ENCODE peak calls at places on chromosomes 6 and 20, in seven cellular contexts. O is ovary; K is CD8-positive, alpha-beta T cell; A is heart right ventricle; J is kidney; Y is neural progenitor cell; V is bronchial epithelial cell. R is an unnamed sample.

GRCh38 chr6:106197441-106197840 is 111.3 kb downstream of the PRDM1 start:
- DNase-seq in K (no peak), A (no peak), Y (no peak), J (no peak), V (no peak), O (no peak), R (no peak)

GRCh38 chr6:129212081-129212480 is 329.1 kb downstream of the LAMA2 start:
- DNase-seq in A (no peak), O (no peak), K (no peak), J (no peak), V (no peak), Y (no peak), R (no peak)

GRCh38 chr20:63657260-63657936 is 714 bp upstream of the RTEL1 start:
- DNase-seq in O (no peak), A (no peak), V (no peak), K (no peak), Y (no peak), J (peak; percentile 68), R (no peak)

GRCh38 chr20:2663364-2663886 is 591 bp downstream of the IDH3B start:
- DNase-seq in Y (no peak), V (no peak), A (no peak), O (no peak), J (no peak), K (no peak), R (no peak)

GRCh38 chr20:19737025-19737424 is 21.0 kb upstream of the RIN2 start:
- DNase-seq in V (peak; percentile 100), Y (no peak), O (no peak), A (no peak), K (no peak), J (no peak), R (no peak)

GRCh38 chr6:169095153-169095552 is 158.5 kb downstream of the THBS2 start:
- DNase-seq in K (no peak), Y (no peak), O (peak; percentile 79), J (no peak), A (no peak), V (no peak), R (no peak)

GRCh38 chr6:21780144-21780543 is 186.6 kb downstream of the SOX4 start:
- DNase-seq in V (no peak), O (no peak), J (no peak), A (no peak), K (no peak), Y (no peak), R (no peak)

GRCh38 chr6:15409301-15410125 is 163.6 kb downstream of the JARID2 start:
- DNase-seq in J (no peak), O (no peak), Y (no peak), A (no peak), K (no peak), V (no peak), R (no peak)

GRCh38 chr6:24194968-24195700 is 69.1 kb downstream of the NRSN1 start:
- DNase-seq in O (no peak), K (no peak), Y (peak; percentile 24), V (no peak), A (no peak), J (no peak), R (no peak)

GRCh38 chr6:13163161-13163944 is 165.0 kb downstream of the TBC1D7 start:
- DNase-seq in K (no peak), V (no peak), Y (no peak), A (no peak), O (no peak), J (no peak), R (no peak)

GRCh38 chr20:63285636-63286615 is 7.1 kb upstream of the COL20A1 start:
- DNase-seq in K (no peak), J (peak; percentile 63), V (no peak), A (no peak), Y (no peak), O (no peak), R (peak; percentile 82)

GRCh38 chr6:36717231-36717825 is 19.7 kb downstream of the RAB44 start:
- DNase-seq in V (no peak), Y (no peak), A (no peak), J (no peak), K (no peak), O (no peak), R (no peak)

GRCh38 chr6:71375676-71376075 is 87.1 kb downstream of the OGFRL1 start:
- DNase-seq in O (no peak), A (no peak), K (no peak), Y (no peak), J (no peak), V (peak; percentile 63), R (no peak)

GRCh38 chr6:17600527-17601388 is 656 bp downstream of the FAM8A1 start:
- DNase-seq in V (peak; percentile 20), O (peak; percentile 75), K (peak; percentile 48), J (peak; percentile 87), Y (peak; percentile 78), A (peak; percentile 44), R (peak; percentile 65)

GRCh38 chr6:158688860-158689259 is 39.0 kb downstream of the SYTL3 start:
- DNase-seq in Y (no peak), V (peak; percentile 80), O (no peak), J (no peak), K (no peak), A (no peak), R (no peak)

GRCh38 chr6:53300656-53301551 is 47.8 kb downstream of the ELOVL5 start:
- DNase-seq in Y (no peak), O (no peak), A (peak; percentile 56), V (no peak), K (peak; percentile 44), J (no peak), R (no peak)

GRCh38 chr6:156992396-156992795 is 215.2 kb downstream of the ARID1B start:
- DNase-seq in J (no peak), V (no peak), Y (no peak), O (peak; percentile 69), K (no peak), A (peak; percentile 46), R (no peak)

GRCh38 chr20:20014659-20015058 is 2.5 kb upstream of the NAA20 start:
- DNase-seq in O (no peak), Y (no peak), A (no peak), V (no peak), J (no peak), K (peak; percentile 26), R (no peak)

GRCh38 chr6:1787894-1788293 is 178.2 kb downstream of the FOXC1 start:
- DNase-seq in K (no peak), Y (no peak), A (peak; percentile 29), J (no peak), V (peak; percentile 75), O (no peak), R (no peak)

GRCh38 chr20:50762435-50763201 is 31.2 kb downstream of the PARD6B start:
- DNase-seq in J (peak; percentile 85), Y (no peak), O (peak; percentile 71), K (no peak), A (peak; percentile 83), V (peak; percentile 76), R (peak; percentile 88)

GRCh38 chr6:167119680-167120556 is 3.0 kb upstream of the CCR6 start:
- DNase-seq in A (no peak), K (peak; percentile 78), V (no peak), Y (no peak), O (no peak), J (no peak), R (no peak)

GRCh38 chr20:21237956-21238355 is 65.2 kb upstream of the XRN2 start:
- DNase-seq in K (no peak), A (no peak), Y (no peak), O (no peak), V (peak; percentile 55), J (no peak), R (no peak)

GRCh38 chr6:48757661-48758060 is 646.7 kb upstream of the PTCHD4 start:
- DNase-seq in V (peak; percentile 75), J (no peak), K (no peak), A (no peak), Y (no peak), O (no peak), R (no peak)

GRCh38 chr6:170266061-170266825 is 24.6 kb downstream of the DLL1 start:
- DNase-seq in J (peak; percentile 59), V (no peak), K (no peak), O (no peak), Y (peak; percentile 35), A (peak; percentile 62), R (no peak)

GRCh38 chr6:20870493-20870892 is 336.2 kb downstream of the CDKAL1 start:
- DNase-seq in J (no peak), Y (no peak), O (no peak), A (no peak), K (no peak), V (no peak), R (no peak)

DNA sequence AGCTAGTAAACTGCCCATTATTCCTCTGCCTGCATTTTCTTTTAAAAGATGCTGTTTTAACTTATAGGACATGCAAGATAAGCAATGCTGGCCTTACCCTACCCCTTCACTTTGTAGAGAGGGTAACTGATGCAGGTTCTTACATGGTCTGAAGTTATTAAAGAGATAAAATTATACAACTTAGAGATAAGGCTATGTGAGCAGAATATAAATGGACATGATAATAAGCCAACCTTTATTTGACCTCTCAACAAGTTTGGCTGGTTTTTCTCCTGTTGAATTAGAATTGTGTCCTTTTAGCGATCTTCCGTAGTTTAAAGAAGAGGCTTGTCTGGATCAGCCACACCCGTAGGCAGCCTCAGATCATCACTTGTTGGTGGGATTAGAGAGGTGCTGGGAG is 377.0 kb downstream of the BTBD3 start:
- DNase-seq in J (no peak), Y (no peak), V (no peak), K (no peak), A (no peak), O (no peak), R (no peak)
- TF ChIP-seq CTCF in J (no peak), Y (no peak), V (no peak), K (no peak), A (no peak), O (no peak), R (no peak)

GRCh38 chr20:61426361-61426760 is 174.3 kb downstream of the CDH4 start:
- DNase-seq in O (no peak), Y (no peak), V (peak; percentile 21), A (no peak), K (no peak), J (peak; percentile 17), R (peak; percentile 72)
- H3K4me3 ChIP-seq in O (no peak overlapping the region), Y (no peak overlapping the region), V (no peak overlapping the region), A (no peak overlapping the region), K (no peak overlapping the region), J (no peak overlapping the region), R (no peak overlapping the region)

GRCh38 chr20:17584684-17585083 is 14.8 kb downstream of the DSTN start:
- DNase-seq in A (no peak), Y (no peak), K (no peak), O (no peak), J (no peak), V (no peak), R (no peak)

GRCh38 chr20:17589161-17589834 is 19.4 kb downstream of the DSTN start:
- DNase-seq in J (no peak), Y (no peak), A (no peak), V (no peak), O (no peak), K (no peak), R (no peak)

GRCh38 chr20:17587148-17587547 is 17.3 kb downstream of the DSTN start:
- DNase-seq in K (no peak), Y (no peak), O (no peak), V (no peak), J (no peak), A (no peak), R (no peak)

GRCh38 chr20:17587831-17588230 is 18.0 kb downstream of the DSTN start:
- DNase-seq in Y (no peak), K (no peak), J (no peak), A (no peak), V (no peak), O (no peak), R (no peak)

GRCh38 chr20:17586250-17586649 is 16.4 kb downstream of the DSTN start:
- DNase-seq in V (no peak), O (no peak), K (no peak), J (no peak), Y (no peak), A (no peak), R (no peak)
- H3K36me3 ChIP-seq in V (peaks cover 3% of the 10 kb centered on the region), O (no peaks in the 10 kb centered on the region), K (no peaks in the 10 kb centered on the region), J (no peaks in the 10 kb centered on the region), Y (no peaks in the 10 kb centered on the region), A (no peaks in the 10 kb centered on the region), R (peaks cover 62% of the 10 kb centered on the region)

GRCh38 chr20:48194026-48194425 is 408.7 kb upstream of the SULF2 start:
- DNase-seq in J (no peak), K (no peak), A (no peak), O (peak; percentile 21), V (no peak), Y (no peak), R (no peak)
- TF ChIP-seq CTCF in J (no peak), K (no peak), A (no peak), O (no peak), V (no peak), Y (no peak), R (no peak)

R was measured in RWPE2.